ENCODE peak calls at places on chromosome 3, in nine cellular contexts. R is GM12891, J is heart left ventricle, O is GM12892, E is IMR-90, H is K562, I is right lobe of liver, S is ovary, P is tibial nerve. F is an unnamed sample.

GRCh38 chr3:53346514-53346913 is 829 bp downstream of the DCP1A start:
- DNase-seq in E (no peak), I (no peak), R (no peak), O (no peak), P (no peak), H (no peak), J (no peak), S (no peak), F (peak)

GRCh38 chr3:45064512-45065372 is 38.6 kb downstream of the CLEC3B start:
- DNase-seq in J (peak), I (no peak), S (no peak), P (no peak), H (peak), E (peak), O (no peak), R (no peak), F (peak)

GRCh38 chr3:40128169-40128568 is 181.3 kb upstream of the EIF1B start:
- DNase-seq in E (no peak), I (no peak), O (no peak), J (no peak), S (no peak), P (no peak), R (no peak), H (no peak), F (no peak)

GRCh38 chr3:15563190-15563589 is 38.2 kb downstream of the HACL1 start:
- DNase-seq in J (no peak), H (no peak), S (no peak), I (no peak), E (peak), P (no peak), O (no peak), R (no peak), F (no peak)

GRCh38 chr3:124297062-124297980 is 305.4 kb upstream of the ROPN1 start:
- DNase-seq in O (no peak), S (no peak), E (no peak), H (no peak), P (no peak), I (no peak), R (no peak), J (no peak), F (no peak)

GRCh38 chr3:52318186-52318793 is 2.2 kb downstream of the DNAH1 start:
- DNase-seq in R (no peak), S (no peak), J (no peak), P (no peak), I (no peak), O (no peak), H (no peak), E (no peak), F (no peak)

GRCh38 chr3:38011111-38011510 is 18.3 kb downstream of the PLCD1 start:
- DNase-seq in O (no peak), R (no peak), J (no peak), P (no peak), I (no peak), E (no peak), H (no peak), S (peak), F (no peak)

GRCh38 chr3:147377412-147378185 is 28.7 kb downstream of the ZIC4 start:
- DNase-seq in P (no peak), H (no peak), O (no peak), S (no peak), J (no peak), I (no peak), R (no peak), E (no peak), F (no peak)

GRCh38 chr3:71858493-71859127 is 73.7 kb upstream of the PROK2 start:
- DNase-seq in P (no peak), J (no peak), I (no peak), R (no peak), E (no peak), S (no peak), O (no peak), H (no peak), F (no peak)

GRCh38 chr3:129387492-129387891 is 40.9 kb downstream of the EFCAB12 start:
- DNase-seq in O (no peak), S (no peak), E (no peak), R (no peak), I (no peak), J (no peak), P (no peak), H (no peak), F (no peak)

GRCh38 chr3:51408021-51408420 is 16.9 kb downstream of the RBM15B start:
- DNase-seq in J (no peak), P (no peak), O (no peak), H (no peak), E (no peak), S (no peak), R (no peak), I (no peak), F (no peak)

GRCh38 chr3:52606373-52607085 is 70.1 kb downstream of the UQCC5 start:
- DNase-seq in E (peak), J (peak), O (no peak), H (peak), S (no peak), R (no peak), P (no peak), I (peak), F (peak)

GRCh38 chr3:134627831-134628230 is 23.0 kb downstream of the KY start:
- DNase-seq in E (peak), O (no peak), P (no peak), R (no peak), H (no peak), S (no peak), I (no peak), J (no peak), F (no peak)

GRCh38 chr3:189630667-189631372 is 369 bp upstream of the TP63 start:
- DNase-seq in E (no peak), S (no peak), H (no peak), I (no peak), P (no peak), O (no peak), R (no peak), J (no peak), F (no peak)

GRCh38 chr3:187926620-187927019 is 181.4 kb upstream of the BCL6 start:
- DNase-seq in S (no peak), I (no peak), H (no peak), R (no peak), J (no peak), O (no peak), P (no peak), E (no peak), F (no peak)

GRCh38 chr3:40120816-40121215 is 188.7 kb upstream of the EIF1B start:
- DNase-seq in E (no peak), I (no peak), P (no peak), H (no peak), R (no peak), O (no peak), J (no peak), S (no peak), F (no peak)

GRCh38 chr3:54917862-54918261 is 10.0 kb downstream of the LRTM1 start:
- DNase-seq in H (no peak), P (no peak), I (no peak), E (no peak), O (no peak), J (no peak), S (no peak), R (no peak), F (no peak)

GRCh38 chr3:149507491-149508324 is 33.2 kb downstream of the TM4SF4 start:
- DNase-seq in S (no peak), I (peak), H (no peak), J (no peak), O (no peak), P (no peak), E (no peak), R (no peak), F (no peak)

GRCh38 chr3:159165972-159166371 is 364.1 kb downstream of the MFSD1 start:
- DNase-seq in H (no peak), R (no peak), P (no peak), I (no peak), J (no peak), O (no peak), S (no peak), E (no peak), F (no peak)

GRCh38 chr3:4977889-4978258 is 1.4 kb upstream of the BHLHE40 start:
- DNase-seq in O (no peak), P (no peak), E (no peak), R (no peak), I (no peak), S (no peak), J (no peak), H (no peak), F (no peak)

GRCh38 chr3:30510596-30510995 is 95.8 kb upstream of the TGFBR2 start:
- DNase-seq in J (no peak), E (peak), H (no peak), R (no peak), O (no peak), S (no peak), I (no peak), P (no peak), F (no peak)

GRCh38 chr3:173939319-173939718 is 541.8 kb downstream of the NLGN1 start:
- DNase-seq in P (no peak), R (no peak), E (no peak), J (no peak), O (no peak), S (no peak), H (no peak), I (no peak), F (no peak)

DNA sequence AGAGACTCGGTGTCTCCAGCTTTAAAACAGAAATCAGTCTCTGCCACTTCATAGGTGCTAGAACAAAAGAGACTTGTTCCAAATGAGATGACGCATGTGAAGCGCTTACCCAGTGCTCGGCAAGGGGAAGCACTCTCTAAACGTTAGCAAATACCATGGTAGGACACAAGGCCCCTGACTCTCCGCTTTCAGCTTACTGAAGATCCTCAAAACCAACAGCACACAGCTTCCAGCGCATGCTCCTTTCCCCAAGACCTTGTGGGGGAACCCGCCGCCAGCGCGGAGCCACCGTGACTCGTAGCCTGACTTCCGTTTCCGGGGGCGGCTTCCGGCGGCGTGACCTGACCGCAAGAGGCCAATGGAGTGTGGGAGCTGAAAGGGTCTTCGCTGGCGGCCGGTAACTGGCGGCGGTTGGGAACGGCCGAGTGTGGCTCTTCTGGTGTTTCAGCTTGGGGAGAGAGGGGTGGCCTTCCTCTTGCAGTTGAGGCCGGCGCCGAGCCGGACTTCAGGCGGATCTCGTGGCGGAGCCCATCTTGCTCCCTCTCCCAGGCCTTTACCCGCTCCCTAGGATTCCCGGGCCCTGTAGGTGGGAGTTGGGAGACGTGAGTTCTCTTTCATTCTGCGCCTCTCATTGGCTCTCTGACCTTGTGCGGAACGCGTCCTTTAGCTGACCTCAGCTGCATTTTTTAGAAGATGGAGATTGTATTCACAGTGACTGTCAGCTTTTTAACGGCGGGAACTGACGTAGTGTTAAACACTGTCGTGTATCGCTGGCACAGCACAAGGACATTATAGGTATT is at the start of gene THUMPD3:
- DNase-seq in I (peak), H (peak), J (peak), P (peak), R (peak), S (peak), O (peak), E (peak), F (peak)
- TF ChIP-seq POLR2A in I (peak), H (peak), J (peak), P (peak), R (peak), S (peak), O (peak), E (peak), F (peak)

DNA sequence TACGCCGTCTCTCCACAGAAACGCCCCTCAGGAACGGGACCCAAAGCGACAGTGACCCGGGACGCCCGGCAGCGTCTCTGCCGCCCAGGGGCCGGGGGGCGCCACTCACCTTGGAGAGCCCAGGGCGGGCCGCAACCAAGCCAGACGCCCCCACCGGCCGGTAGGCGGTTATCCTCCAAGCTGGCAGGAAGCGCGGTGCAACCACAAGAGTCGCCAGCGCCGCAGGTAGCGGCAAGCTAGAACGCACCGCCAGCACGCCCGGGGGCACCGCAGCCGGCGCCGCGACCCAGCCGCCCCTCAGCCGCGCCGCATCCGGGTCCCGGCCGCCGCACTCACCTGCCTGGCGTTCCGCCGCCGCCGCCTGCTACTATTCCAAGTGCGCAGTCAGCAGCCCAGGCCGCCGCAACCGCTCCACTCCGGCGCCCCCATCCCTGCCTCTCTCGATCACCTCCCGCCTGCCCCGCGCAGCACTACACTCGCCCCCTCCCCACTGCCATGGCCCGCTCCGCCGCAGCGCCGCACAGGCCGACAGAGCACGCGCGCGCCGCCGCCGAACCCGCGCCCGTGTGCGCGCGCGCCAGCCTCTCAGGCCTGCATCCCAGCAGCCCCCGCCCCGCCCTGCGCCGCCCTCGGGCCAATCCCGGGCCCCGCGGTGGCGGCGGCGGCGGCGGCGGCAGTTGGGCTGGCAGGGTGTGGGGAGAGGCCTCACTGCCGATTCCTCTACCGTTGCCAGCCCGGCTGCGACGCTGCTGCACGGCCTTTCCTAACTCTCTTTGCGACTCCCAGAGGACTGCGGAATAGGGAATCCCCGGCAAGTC is at the start of gene PIK3CB:
- DNase-seq in O (peak), E (peak), H (peak), J (peak), P (peak), S (peak), I (peak), R (peak), F (peak)
- TF ChIP-seq POLR2A in O (peak), E (peak), H (peak), J (peak), P (peak), S (no peak), I (peak), R (peak), F (peak)

DNA sequence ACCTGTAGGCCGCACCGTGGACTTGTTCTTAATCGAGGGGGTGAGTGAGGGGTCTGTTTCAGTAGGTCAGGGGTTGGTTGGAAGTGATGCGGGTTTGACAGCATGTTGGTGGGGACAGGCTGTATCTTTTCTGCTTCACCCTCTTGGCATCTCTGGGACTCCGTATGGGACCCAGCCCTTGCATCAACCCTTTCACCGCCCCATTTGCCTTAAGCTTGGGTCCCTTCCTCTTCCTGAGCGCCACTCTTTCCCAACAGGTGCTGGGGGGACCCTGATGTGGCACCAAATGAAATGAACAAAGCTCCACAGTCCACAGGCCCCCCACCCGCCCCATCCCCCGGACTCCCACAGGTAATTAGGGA is 1.1 kb downstream of the EIF4G1 start:
- DNase-seq in R (no peak), H (peak), O (no peak), E (no peak), I (no peak), P (no peak), S (no peak), J (no peak), F (peak)
- TF ChIP-seq POLR2A in R (no peak), H (no peak), O (no peak), E (no peak), I (no peak), P (no peak), S (no peak), J (no peak), F (peak)

DNA sequence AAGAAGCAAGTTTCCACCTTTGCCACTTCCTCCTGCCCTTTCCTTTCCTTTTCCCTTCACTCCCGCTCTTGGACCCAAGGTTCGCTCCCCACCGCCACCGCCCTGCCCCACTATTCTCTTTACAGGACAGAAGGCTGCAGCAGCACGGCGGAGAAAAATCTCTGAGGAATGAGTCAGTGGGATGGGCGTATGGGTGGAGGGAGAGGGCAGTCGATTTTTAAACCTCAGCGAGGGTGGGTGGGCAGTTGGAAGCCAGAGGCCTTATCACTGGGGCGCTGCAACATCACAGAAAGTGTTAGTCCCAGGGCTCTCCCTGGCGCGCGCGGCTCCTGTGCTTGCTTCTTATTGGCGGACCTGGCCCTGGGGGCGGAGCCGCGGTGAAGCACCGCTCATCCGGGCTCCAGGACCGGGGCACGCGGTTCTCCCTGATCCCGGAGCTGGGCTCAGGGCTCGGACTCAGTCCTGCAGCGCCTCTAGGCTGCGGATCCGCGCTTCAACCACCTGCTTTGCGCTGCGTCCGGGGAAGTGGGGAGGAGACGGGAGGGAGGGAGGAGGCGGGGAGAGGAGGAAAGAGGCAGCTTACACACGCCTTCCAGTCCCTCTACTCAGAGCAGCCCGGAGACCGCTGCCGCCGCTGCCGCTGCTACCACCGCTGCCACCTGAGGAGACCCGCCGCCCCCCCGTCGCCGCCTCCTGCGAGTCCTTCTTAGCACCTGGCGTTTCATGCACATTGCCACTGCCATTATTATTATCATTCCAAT is at the start of gene ALCAM:
- DNase-seq in S (peak), O (peak), H (peak), R (peak), J (peak), I (peak), E (peak), P (peak), F (peak)
- TF ChIP-seq POLR2A in S (peak), O (peak), H (no peak), R (peak), J (no peak), I (peak), E (peak), P (peak), F (no peak)

GRCh38 chr3:11096266-11097135 is 57.8 kb upstream of the HRH1 start:
- DNase-seq in S (peak), R (peak), J (peak), H (peak), O (no peak), E (peak), I (peak), P (peak), F (no peak)
- TF ChIP-seq POLR2A in S (no peak), R (no peak), J (no peak), H (no peak), O (no peak), E (peak), I (no peak), P (no peak), F (no peak)

F was measured in erythroblast.